ENCODE peak calls at places on chromosomes 6 and 20, in four cellular contexts. One of them, this sample, is unnamed. For H3K4me1, the result is how much of the 10 kb centered on the place peaks cover.

GRCh38 chr6:144931172-144932035 is 646.3 kb downstream of the UTRN start:
- DNase-seq in transverse colon: peak
- DNase-seq in IMR-90: peak
- DNase-seq in spleen: no peak
- DNase-seq in this sample: peak

GRCh38 chr6:166879594-166879993 is 76.8 kb downstream of the RNASET2 start:
- DNase-seq in transverse colon: no peak
- DNase-seq in spleen: no peak
- DNase-seq in IMR-90: no peak
- DNase-seq in this sample: no peak

GRCh38 chr6:99276747-99277146 is 72.7 kb downstream of the FAXC start:
- DNase-seq in transverse colon: no peak
- DNase-seq in IMR-90: peak
- DNase-seq in spleen: no peak
- DNase-seq in this sample: no peak

GRCh38 chr6:159953091-159953581 is 15.7 kb upstream of the IGF2R start:
- DNase-seq in transverse colon: no peak
- DNase-seq in spleen: peak
- DNase-seq in IMR-90: peak
- DNase-seq in this sample: peak

GRCh38 chr20:17960927-17961599 is 7.5 kb downstream of the SNX5 start:
- DNase-seq in IMR-90: peak
- DNase-seq in transverse colon: peak
- DNase-seq in spleen: no peak
- DNase-seq in this sample: no peak

GRCh38 chr6:144468709-144469108 is 183.6 kb downstream of the UTRN start:
- DNase-seq in spleen: no peak
- DNase-seq in transverse colon: no peak
- DNase-seq in IMR-90: no peak
- DNase-seq in this sample: no peak

GRCh38 chr6:108484016-108484415 is 76.7 kb upstream of the FOXO3 start:
- DNase-seq in spleen: no peak
- DNase-seq in IMR-90: no peak
- DNase-seq in transverse colon: no peak
- DNase-seq in this sample: no peak

GRCh38 chr6:108210557-108210956 is 44.7 kb downstream of the NR2E1 start:
- DNase-seq in transverse colon: no peak
- DNase-seq in spleen: no peak
- DNase-seq in IMR-90: no peak
- DNase-seq in this sample: no peak

GRCh38 chr20:52105045-52105572 is 86.5 kb downstream of the ZFP64 start:
- DNase-seq in spleen: no peak
- DNase-seq in IMR-90: peak
- DNase-seq in transverse colon: no peak
- DNase-seq in this sample: peak

GRCh38 chr6:158018370-158018771 is 36.7 kb downstream of the SYNJ2 start:
- DNase-seq in transverse colon: no peak
- DNase-seq in IMR-90: peak
- DNase-seq in spleen: no peak
- DNase-seq in this sample: no peak

GRCh38 chr6:169864148-169865030 is 113.0 kb downstream of the ERMARD start:
- DNase-seq in transverse colon: peak
- DNase-seq in IMR-90: no peak
- DNase-seq in spleen: peak
- DNase-seq in this sample: peak

GRCh38 chr6:27862396-27863061 is 49.7 kb downstream of the OR2B2 start:
- DNase-seq in spleen: no peak
- DNase-seq in transverse colon: no peak
- DNase-seq in IMR-90: peak
- DNase-seq in this sample: no peak

GRCh38 chr20:48259456-48259855 is 474.2 kb upstream of the SULF2 start:
- DNase-seq in transverse colon: no peak
- DNase-seq in IMR-90: no peak
- DNase-seq in spleen: no peak
- DNase-seq in this sample: no peak

GRCh38 chr6:160999508-160999907 is 7.9 kb downstream of the MAP3K4 start:
- DNase-seq in spleen: no peak
- DNase-seq in IMR-90: no peak
- DNase-seq in transverse colon: no peak
- DNase-seq in this sample: no peak

GRCh38 chr6:128463942-128464341 is 56.5 kb downstream of the PTPRK start:
- DNase-seq in transverse colon: no peak
- DNase-seq in spleen: no peak
- DNase-seq in IMR-90: peak
- DNase-seq in this sample: no peak

GRCh38 chr20:37155987-37156386 is 23.1 kb upstream of the RPN2 start:
- DNase-seq in spleen: no peak
- DNase-seq in IMR-90: no peak
- DNase-seq in transverse colon: no peak
- DNase-seq in this sample: no peak

GRCh38 chr6:155115893-155116570 is 120.9 kb downstream of the TIAM2 start:
- DNase-seq in IMR-90: no peak
- DNase-seq in spleen: no peak
- DNase-seq in transverse colon: no peak
- DNase-seq in this sample: no peak

GRCh38 chr6:84623956-84624680 is 140.3 kb downstream of the TBX18 start:
- DNase-seq in spleen: no peak
- DNase-seq in transverse colon: no peak
- DNase-seq in IMR-90: peak
- DNase-seq in this sample: no peak

GRCh38 chr6:16521528-16521927 is 239.7 kb downstream of the ATXN1 start:
- DNase-seq in IMR-90: no peak
- DNase-seq in spleen: no peak
- DNase-seq in transverse colon: peak
- DNase-seq in this sample: no peak

GRCh38 chr20:8132632-8133587 is 844 bp downstream of the PLCB1 start:
- DNase-seq in transverse colon: peak
- DNase-seq in spleen: peak
- DNase-seq in IMR-90: no peak
- DNase-seq in this sample: peak

GRCh38 chr6:56999049-56999448 is 44.1 kb downstream of the BEND6 start:
- DNase-seq in IMR-90: no peak
- DNase-seq in spleen: no peak
- DNase-seq in transverse colon: no peak
- DNase-seq in this sample: no peak

GRCh38 chr6:6317825-6318733 is 2.4 kb downstream of the F13A1 start:
- DNase-seq in IMR-90: no peak
- DNase-seq in transverse colon: no peak
- DNase-seq in spleen: no peak
- DNase-seq in this sample: no peak

GRCh38 chr20:63100401-63100925 is 93.7 kb upstream of the BHLHE23 start:
- DNase-seq in transverse colon: peak
- DNase-seq in spleen: peak
- DNase-seq in IMR-90: no peak
- DNase-seq in this sample: no peak

GRCh38 chr6:47044418-47044817 is 2.3 kb upstream of the ADGRF1 start:
- DNase-seq in IMR-90: no peak
- DNase-seq in transverse colon: peak
- DNase-seq in spleen: no peak
- DNase-seq in this sample: no peak

GRCh38 chr6:33172307-33173227 is 19.7 kb downstream of the COL11A2 start:
- DNase-seq in spleen: peak
- DNase-seq in transverse colon: no peak
- DNase-seq in IMR-90: peak
- DNase-seq in this sample: no peak

GRCh38 chr6:74597840-74598239 is 608.0 kb downstream of the COL12A1 start:
- DNase-seq in IMR-90: no peak
- DNase-seq in transverse colon: no peak
- DNase-seq in spleen: no peak
- DNase-seq in this sample: no peak

GRCh38 chr20:17403496-17403895 is 127.7 kb downstream of the BFSP1 start:
- DNase-seq in transverse colon: no peak
- DNase-seq in spleen: no peak
- DNase-seq in IMR-90: no peak
- DNase-seq in this sample: no peak

GRCh38 chr6:99432877-99433276 is 7.8 kb upstream of the PNISR start:
- DNase-seq in spleen: no peak
- DNase-seq in IMR-90: no peak
- DNase-seq in transverse colon: no peak
- DNase-seq in this sample: peak

GRCh38 chr6:54288476-54288875 is 19.8 kb upstream of the TINAG start:
- DNase-seq in IMR-90: no peak
- DNase-seq in transverse colon: no peak
- DNase-seq in spleen: no peak
- DNase-seq in this sample: no peak

DNA sequence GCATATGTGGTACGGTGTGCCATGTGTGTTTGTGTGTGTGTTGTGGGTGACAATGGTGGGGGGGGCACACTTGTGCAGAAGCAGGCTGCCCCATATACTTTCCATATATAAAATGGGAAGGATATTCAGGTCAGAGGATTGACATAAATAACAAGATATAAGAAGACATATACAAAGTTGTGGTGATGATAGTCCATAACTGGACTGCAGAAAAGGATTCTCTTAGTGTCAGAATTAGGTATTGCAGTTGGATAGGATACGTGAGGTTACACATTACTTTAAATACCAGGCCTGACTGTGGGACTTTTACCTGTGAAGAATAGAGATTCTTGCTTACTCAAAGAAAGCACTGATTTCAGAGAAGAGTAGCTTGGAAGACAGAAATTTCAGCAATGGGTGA is 1260.3 kb downstream of the EPHA7 start:
- DNase-seq in IMR-90: no peak
- DNase-seq in spleen: no peak
- DNase-seq in transverse colon: no peak
- DNase-seq in this sample: no peak
- TF ChIP-seq CTCF in IMR-90: no peak
- TF ChIP-seq CTCF in spleen: no peak
- TF ChIP-seq CTCF in transverse colon: no peak
- TF ChIP-seq CTCF in this sample: no peak

DNA sequence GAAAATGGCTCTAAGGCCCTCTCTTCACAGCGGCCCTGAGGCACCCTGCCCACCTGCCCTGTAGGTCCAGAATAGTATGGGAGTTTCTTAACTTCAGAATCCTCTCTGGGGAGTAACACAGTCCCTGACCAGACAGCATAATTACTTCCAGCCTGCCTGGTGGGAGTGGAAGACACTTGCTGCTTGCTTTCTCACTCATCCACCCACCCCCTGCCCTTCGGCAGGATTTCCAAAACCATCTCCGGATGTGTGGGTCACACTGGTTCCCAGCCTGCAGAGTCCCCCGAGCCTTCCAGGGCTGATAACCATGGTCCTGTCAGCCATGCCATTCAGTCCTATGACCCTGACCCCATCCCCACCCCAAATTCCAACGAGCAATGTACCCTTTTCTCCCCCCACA is 5.4 kb downstream of the SLC29A1 start:
- DNase-seq in spleen: no peak
- DNase-seq in IMR-90: no peak
- DNase-seq in transverse colon: no peak
- DNase-seq in this sample: no peak
- H3K4me1 ChIP-seq in spleen: half or more
- H3K4me1 ChIP-seq in IMR-90: under half
- H3K4me1 ChIP-seq in transverse colon: half or more
- H3K4me1 ChIP-seq in this sample: half or more

GRCh38 chr20:50704971-50705370 is 13.6 kb upstream of the RIPOR3 start:
- DNase-seq in transverse colon: no peak
- DNase-seq in spleen: no peak
- DNase-seq in IMR-90: peak
- DNase-seq in this sample: no peak
- TF ChIP-seq POLR2A in transverse colon: no peak
- TF ChIP-seq POLR2A in spleen: no peak
- TF ChIP-seq POLR2A in IMR-90: no peak
- TF ChIP-seq POLR2A in this sample: no peak

GRCh38 chr20:46011631-46012482 is 3.1 kb downstream of the MMP9 start:
- DNase-seq in spleen: peak
- DNase-seq in transverse colon: peak
- DNase-seq in IMR-90: peak
- DNase-seq in this sample: peak
- TF ChIP-seq CTCF in spleen: peak
- TF ChIP-seq CTCF in transverse colon: no peak
- TF ChIP-seq CTCF in IMR-90: peak
- TF ChIP-seq CTCF in this sample: no peak

GRCh38 chr6:24910850-24911712 is 24.7 kb downstream of the RIPOR2 start:
- DNase-seq in transverse colon: peak
- DNase-seq in IMR-90: peak
- DNase-seq in spleen: peak
- DNase-seq in this sample: peak
- H3K4me1 ChIP-seq in transverse colon: under half
- H3K4me1 ChIP-seq in IMR-90: under half
- H3K4me1 ChIP-seq in spleen: half or more
- H3K4me1 ChIP-seq in this sample: under half

DNA sequence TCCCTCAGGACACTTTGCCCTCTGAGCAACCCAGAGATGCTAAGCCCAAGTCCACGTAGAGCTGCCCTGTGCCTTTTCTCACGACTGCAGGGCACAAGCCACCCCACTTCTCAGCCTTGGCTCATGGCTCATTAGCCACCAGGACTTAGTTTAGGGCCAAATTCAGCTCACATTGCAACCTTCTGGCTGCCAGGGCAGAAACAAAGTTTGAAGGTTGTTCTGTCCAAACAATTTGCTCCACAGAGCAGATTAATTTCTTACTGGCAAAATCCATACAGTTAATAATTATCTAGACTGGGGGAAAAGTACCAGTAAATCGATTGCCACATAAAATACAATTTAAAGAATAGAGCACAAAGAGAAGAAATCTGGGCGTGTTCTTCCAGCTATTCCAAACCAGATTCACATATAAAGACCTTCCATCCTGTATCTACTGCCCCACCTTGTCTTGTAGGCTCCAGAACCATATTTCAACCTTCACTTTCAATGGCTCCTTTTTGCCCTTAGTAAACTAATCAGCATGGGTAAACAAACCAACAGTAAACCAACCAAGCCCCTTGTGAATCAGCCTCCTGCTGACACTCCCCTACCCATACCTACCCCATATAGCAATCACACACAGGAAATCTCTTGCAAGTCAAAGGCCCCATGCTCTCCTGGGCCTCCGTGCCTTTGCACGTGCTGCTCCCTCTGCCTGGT is 101.9 kb downstream of the QRSL1 start:
- DNase-seq in transverse colon: peak
- DNase-seq in spleen: no peak
- DNase-seq in IMR-90: no peak
- DNase-seq in this sample: peak
- TF ChIP-seq POLR2A in transverse colon: no peak
- TF ChIP-seq POLR2A in spleen: no peak
- TF ChIP-seq POLR2A in IMR-90: no peak
- TF ChIP-seq POLR2A in this sample: no peak